ENCODE peak calls at places on chromosome 2, in seven cellular contexts. J is B cell; C is lower lobe of right lung; I is KBM-7; Q is activated CD4-positive, CD25-positive, alpha-beta regulatory T cell; U is HEK293T; R is lung. K is an unnamed sample.

GRCh38 chr2:227614246-227614645 is 394 bp downstream of the SCYGR3 start:
- DNase-seq in R (no peak), I (no peak), U (no peak), J (no peak), C (no peak), Q (no peak), K (no peak)

GRCh38 chr2:57877811-57878572 is 168.6 kb upstream of the VRK2 start:
- DNase-seq in Q (no peak), R (no peak), U (no peak), C (no peak), I (no peak), J (no peak), K (no peak)

GRCh38 chr2:217421834-217422233 is 562.0 kb upstream of the TNP1 start:
- DNase-seq in J (no peak), U (no peak), R (no peak), I (no peak), C (no peak), Q (no peak), K (no peak)

GRCh38 chr2:182522428-182522896 is 95.6 kb upstream of the PDE1A start:
- DNase-seq in I (no peak), C (no peak), J (no peak), Q (no peak), U (no peak), R (no peak), K (no peak)

GRCh38 chr2:76008001-76008702 is 297.4 kb upstream of the GCFC2 start:
- DNase-seq in R (no peak), C (peak), I (no peak), Q (no peak), J (no peak), U (no peak), K (peak)

GRCh38 chr2:33000986-33001385 is 54.2 kb downstream of the LTBP1 start:
- DNase-seq in I (no peak), C (no peak), U (no peak), J (no peak), R (no peak), Q (no peak), K (no peak)

GRCh38 chr2:70647873-70648481 is 94.4 kb upstream of the TGFA start:
- DNase-seq in R (peak), I (peak), C (peak), U (peak), Q (peak), J (peak), K (peak)

GRCh38 chr2:11187083-11187619 is 31.9 kb downstream of the SLC66A3 start:
- DNase-seq in I (no peak), C (no peak), Q (no peak), J (no peak), R (no peak), U (no peak), K (no peak)

GRCh38 chr2:21041943-21042707 is 1.7 kb downstream of the APOB start:
- DNase-seq in I (no peak), J (no peak), C (no peak), U (no peak), Q (no peak), R (no peak), K (no peak)

GRCh38 chr2:157261199-157261782 is 3.8 kb downstream of the GALNT5 start:
- DNase-seq in U (peak), I (peak), Q (peak), J (no peak), R (peak), C (no peak), K (peak)

GRCh38 chr2:28895189-28895893 is 874 bp downstream of the WDR43 start:
- DNase-seq in I (peak), J (no peak), Q (peak), C (no peak), U (peak), R (peak), K (peak)

GRCh38 chr2:140502951-140503630 is 1627.7 kb downstream of the LRP1B start:
- DNase-seq in R (no peak), J (no peak), C (no peak), Q (no peak), I (no peak), U (no peak), K (peak)

GRCh38 chr2:147110317-147110716 is 734.5 kb upstream of the ACVR2A start:
- DNase-seq in J (no peak), U (no peak), R (no peak), C (no peak), I (no peak), Q (no peak), K (no peak)

GRCh38 chr2:24710806-24711205 is 82.4 kb downstream of the PTRHD1 start:
- DNase-seq in I (no peak), U (no peak), J (no peak), C (no peak), Q (no peak), R (no peak), K (no peak)

GRCh38 chr2:10303634-10304378 is 1.1 kb downstream of the HPCAL1 start:
- DNase-seq in Q (peak), R (peak), U (no peak), J (peak), C (peak), I (peak), K (peak)

GRCh38 chr2:217335341-217335966 is 475.6 kb upstream of the TNP1 start:
- DNase-seq in J (no peak), R (no peak), U (no peak), C (no peak), I (no peak), Q (no peak), K (no peak)

GRCh38 chr2:20917287-20917660 is 94.4 kb upstream of the LDAH start:
- DNase-seq in U (no peak), C (no peak), J (no peak), I (no peak), Q (no peak), R (no peak), K (no peak)

GRCh38 chr2:232551289-232551688 is 800 bp downstream of the EIF4E2 start:
- DNase-seq in U (no peak), R (no peak), C (no peak), I (no peak), J (no peak), Q (no peak), K (no peak)

GRCh38 chr2:184598313-184599053 is at the start of gene ZNF804A:
- DNase-seq in R (peak), J (peak), I (peak), C (peak), U (peak), Q (no peak), K (peak)

GRCh38 chr2:7154666-7155065 is 237.5 kb downstream of the RNF144A start:
- DNase-seq in U (no peak), J (no peak), C (no peak), R (no peak), Q (no peak), I (no peak), K (no peak)

GRCh38 chr2:74893332-74893731 is 59.4 kb downstream of the HK2 start:
- DNase-seq in C (no peak), Q (no peak), J (no peak), I (no peak), U (no peak), R (no peak), K (no peak)

GRCh38 chr2:50948691-50949090 is 83.2 kb downstream of the NRXN1 start:
- DNase-seq in U (no peak), J (no peak), R (no peak), I (no peak), C (no peak), Q (no peak), K (no peak)

GRCh38 chr2:62774555-62775366 is 69.2 kb downstream of the EHBP1 start:
- DNase-seq in U (peak), I (peak), J (peak), R (no peak), Q (no peak), C (no peak), K (peak)

GRCh38 chr2:204280239-204280638 is 265.0 kb upstream of the PARD3B start:
- DNase-seq in J (no peak), I (no peak), C (no peak), R (no peak), U (no peak), Q (no peak), K (no peak)

GRCh38 chr2:128062571-128062970 is 28.4 kb upstream of the UGGT1 start:
- DNase-seq in C (no peak), U (no peak), R (no peak), Q (no peak), I (no peak), J (no peak), K (no peak)

GRCh38 chr2:219476605-219477578 is 21.8 kb upstream of the GMPPA start:
- DNase-seq in I (no peak), C (no peak), U (no peak), R (no peak), J (no peak), Q (no peak), K (no peak)

GRCh38 chr2:40204268-40204667 is 247.6 kb downstream of the SLC8A1 start:
- DNase-seq in U (peak), J (no peak), I (no peak), C (no peak), Q (no peak), R (no peak), K (no peak)

GRCh38 chr2:241443486-241444223 is 64.7 kb downstream of the STK25 start:
- DNase-seq in C (no peak), R (peak), U (no peak), Q (peak), J (no peak), I (peak), K (peak)

GRCh38 chr2:176188218-176188968 is at the start of gene HOXD1:
- DNase-seq in Q (no peak), C (peak), R (peak), J (peak), U (peak), I (no peak), K (peak)

GRCh38 chr2:168519534-168520308 is 63.6 kb downstream of the CERS6 start:
- DNase-seq in I (no peak), J (no peak), Q (no peak), U (no peak), R (no peak), C (no peak), K (no peak)

GRCh38 chr2:238963164-238963969 is 115.5 kb downstream of the TWIST2 start:
- DNase-seq in Q (no peak), I (no peak), R (no peak), J (no peak), U (no peak), C (no peak), K (no peak)

GRCh38 chr2:224309216-224309615 is 92.7 kb downstream of the FAM124B start:
- DNase-seq in Q (no peak), R (no peak), C (no peak), U (no peak), J (no peak), I (no peak), K (no peak)